ENCODE peak calls at places on chromosomes 2 and 18, in nine cellular contexts. G is left ventricle myocardium inferior, T is testis, R is HCT116, P is MM.1S, Q is kidney, I is heart right ventricle, N is right atrium auricular region, M is AG04449. U is an unnamed sample.

GRCh38 chr2:139317259-139317658 is 537.1 kb upstream of the NXPH2 start:
- DNase-seq in G (no peak), T (no peak), R (no peak), P (no peak), Q (no peak), I (no peak), N (no peak), M (no peak), U (no peak)

GRCh38 chr2:188659656-188660406 is 314.3 kb upstream of the COL3A1 start:
- DNase-seq in G (no peak), T (no peak), R (peak), P (no peak), Q (no peak), I (no peak), N (no peak), M (no peak), U (peak)

GRCh38 chr2:223508372-223508771 is 93.8 kb downstream of the SCG2 start:
- DNase-seq in G (no peak), T (no peak), R (no peak), P (no peak), Q (no peak), I (no peak), N (no peak), M (no peak), U (no peak)

GRCh38 chr2:179376881-179377280 is 112.2 kb upstream of the SESTD1 start:
- DNase-seq in G (no peak), T (no peak), R (no peak), P (no peak), Q (no peak), I (no peak), N (no peak), M (peak), U (peak)

GRCh38 chr2:120759543-120760331 is 24.1 kb downstream of the GLI2 start:
- DNase-seq in G (no peak), T (no peak), R (no peak), P (no peak), Q (peak), I (no peak), N (no peak), M (no peak), U (no peak)

GRCh38 chr2:101388232-101388631 is 929 bp upstream of the CREG2 start:
- DNase-seq in G (no peak), T (no peak), R (no peak), P (no peak), Q (no peak), I (no peak), N (no peak), M (no peak), U (peak)

GRCh38 chr2:108417254-108417653 is 31.8 kb upstream of the GCC2 start:
- DNase-seq in G (no peak), T (no peak), R (peak), P (no peak), Q (no peak), I (no peak), N (no peak), M (no peak), U (no peak)

GRCh38 chr2:131045925-131046579 is 47.2 kb downstream of the FAM168B start:
- DNase-seq in G (no peak), T (no peak), R (no peak), P (no peak), Q (peak), I (no peak), N (no peak), M (no peak), U (no peak)

GRCh38 chr2:144358979-144359541 is 160.9 kb downstream of the ZEB2 start:
- DNase-seq in G (no peak), T (peak), R (no peak), P (peak), Q (no peak), I (no peak), N (no peak), M (no peak), U (peak)

GRCh38 chr18:62555135-62555534 is 32.3 kb downstream of the ZCCHC2 start:
- DNase-seq in G (no peak), T (no peak), R (no peak), P (no peak), Q (no peak), I (no peak), N (no peak), M (no peak), U (no peak)

GRCh38 chr2:112724611-112725525 is 4.0 kb downstream of the NT5DC4 start:
- DNase-seq in G (no peak), T (no peak), R (no peak), P (no peak), Q (no peak), I (no peak), N (no peak), M (no peak), U (no peak)

GRCh38 chr2:184780944-184781343 is 182.6 kb downstream of the ZNF804A start:
- DNase-seq in G (no peak), T (no peak), R (no peak), P (no peak), Q (no peak), I (no peak), N (no peak), M (no peak), U (no peak)

GRCh38 chr2:215970425-215970824 is 42.9 kb downstream of the MREG start:
- DNase-seq in G (no peak), T (no peak), R (no peak), P (no peak), Q (no peak), I (no peak), N (no peak), M (no peak), U (no peak)

GRCh38 chr2:174486614-174487535 is at the start of gene GPR155:
- DNase-seq in G (peak), T (peak), R (peak), P (peak), Q (peak), I (peak), N (peak), M (peak), U (peak)

GRCh38 chr2:37585295-37585908 is 86.0 kb downstream of the CDC42EP3 start:
- DNase-seq in G (no peak), T (peak), R (no peak), P (peak), Q (peak), I (no peak), N (no peak), M (no peak), U (no peak)

DNA sequence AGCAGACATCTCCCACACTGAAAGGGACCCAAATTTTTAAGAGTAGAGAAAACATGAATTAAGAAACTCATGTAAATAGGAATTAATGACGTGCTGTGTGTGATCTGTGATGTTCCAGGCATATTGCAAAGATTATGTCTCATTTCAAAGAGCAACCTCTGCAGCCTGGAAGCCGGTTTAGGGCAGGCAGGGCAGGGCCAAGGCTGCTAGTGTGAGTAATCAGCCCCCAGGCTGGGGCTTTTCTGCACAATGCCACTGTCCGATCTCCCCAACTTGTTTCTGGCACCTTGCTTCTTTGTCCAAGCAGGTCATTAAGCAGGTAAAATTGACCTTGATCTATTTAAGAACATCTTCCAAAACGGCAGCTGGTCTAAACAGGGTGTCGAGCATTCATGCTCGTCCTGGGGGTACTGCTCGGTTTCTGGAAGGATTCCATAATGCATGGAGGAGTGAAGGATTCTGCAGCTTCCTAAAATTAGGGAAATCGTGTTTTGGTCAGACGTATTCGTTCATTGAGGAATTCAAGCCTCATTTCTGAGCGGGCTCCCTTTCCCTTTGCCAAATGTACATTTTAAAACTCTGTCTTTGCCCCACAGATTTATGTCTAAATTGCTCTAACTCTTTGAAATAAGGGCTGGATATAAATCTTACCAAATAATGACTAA is 144.1 kb downstream of the BCL11A start:
- DNase-seq in G (no peak), T (no peak), R (no peak), P (no peak), Q (no peak), I (no peak), N (no peak), M (no peak), U (no peak)
- H3K4me3 ChIP-seq in G (no peak), T (no peak), R (no peak), P (no peak), Q (no peak), I (no peak), N (no peak), M (no peak), U (no peak)

GRCh38 chr18:34352385-34353163 is 127.9 kb upstream of the NOL4 start:
- DNase-seq in G (no peak), T (peak), R (no peak), P (no peak), Q (no peak), I (no peak), N (no peak), M (no peak), U (no peak)
- TF ChIP-seq CTCF in G (peak), T (no peak), R (no peak), P (no peak), Q (no peak), I (peak), N (peak), M (no peak), U (peak)

GRCh38 chr2:64711260-64711659 is 57.5 kb upstream of the SERTAD2 start:
- DNase-seq in G (no peak), T (no peak), R (no peak), P (no peak), Q (no peak), I (no peak), N (no peak), M (no peak), U (no peak)
- H3K4me3 ChIP-seq in G (no peak), T (no peak), R (no peak), P (no peak), Q (no peak), I (no peak), N (no peak), M (no peak), U (no peak)

GRCh38 chr2:194819367-194819766 is 837.7 kb upstream of the SLC39A10 start:
- DNase-seq in G (no peak), T (no peak), R (no peak), P (peak), Q (no peak), I (no peak), N (no peak), M (no peak), U (no peak)
- TF ChIP-seq CTCF in G (no peak), T (no peak), R (peak), P (peak), Q (no peak), I (no peak), N (no peak), M (no peak), U (no peak)

GRCh38 chr2:66573866-66574265 is 138.9 kb downstream of the MEIS1 start:
- DNase-seq in G (no peak), T (no peak), R (no peak), P (no peak), Q (no peak), I (no peak), N (no peak), M (no peak), U (no peak)
- H3K4me3 ChIP-seq in G (peak), T (no peak), R (no peak), P (no peak), Q (peak), I (no peak), N (no peak), M (peak), U (no peak)

GRCh38 chr2:57698935-57699449 is 347.6 kb upstream of the VRK2 start:
- DNase-seq in G (no peak), T (no peak), R (no peak), P (peak), Q (no peak), I (no peak), N (no peak), M (no peak), U (no peak)

GRCh38 chr2:57696016-57696415 is 350.6 kb upstream of the VRK2 start:
- DNase-seq in G (no peak), T (no peak), R (peak), P (no peak), Q (no peak), I (no peak), N (no peak), M (no peak), U (no peak)

GRCh38 chr2:57693965-57694364 is 352.6 kb upstream of the VRK2 start:
- DNase-seq in G (no peak), T (no peak), R (no peak), P (no peak), Q (no peak), I (no peak), N (no peak), M (no peak), U (no peak)

GRCh38 chr2:57692395-57692794 is 354.2 kb upstream of the VRK2 start:
- DNase-seq in G (no peak), T (no peak), R (no peak), P (no peak), Q (no peak), I (no peak), N (no peak), M (no peak), U (no peak)

DNA sequence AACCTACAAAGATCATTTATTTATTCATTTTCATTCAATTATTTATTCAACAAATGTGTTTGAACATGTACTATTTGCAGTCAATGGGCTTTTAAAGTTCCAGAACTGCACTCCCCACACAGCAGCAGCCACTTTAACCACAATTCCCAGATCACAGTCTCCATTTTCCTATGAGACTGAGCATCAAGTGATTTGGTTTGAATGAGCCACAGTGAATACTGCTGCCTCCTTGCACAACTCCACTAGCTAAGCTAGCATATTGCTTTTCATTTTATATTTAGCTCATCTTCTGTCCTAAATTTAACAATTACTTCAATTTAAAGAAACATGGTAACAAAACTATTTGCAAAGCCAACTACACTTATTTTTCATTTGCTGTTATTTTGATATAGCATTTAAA is 353.4 kb upstream of the VRK2 start:
- DNase-seq in G (no peak), T (no peak), R (no peak), P (no peak), Q (no peak), I (no peak), N (no peak), M (no peak), U (no peak)
- TF ChIP-seq CTCF in G (no peak), T (no peak), R (no peak), P (no peak), Q (no peak), I (no peak), N (no peak), M (no peak), U (no peak)

GRCh38 chr2:3493610-3493997 is 25.7 kb downstream of the ADI1 start:
- DNase-seq in G (peak), T (peak), R (no peak), P (no peak), Q (no peak), I (no peak), N (peak), M (no peak), U (peak)
- H3K4me3 ChIP-seq in G (peak), T (no peak), R (no peak), P (no peak), Q (peak), I (peak), N (no peak), M (no peak), U (no peak)

DNA sequence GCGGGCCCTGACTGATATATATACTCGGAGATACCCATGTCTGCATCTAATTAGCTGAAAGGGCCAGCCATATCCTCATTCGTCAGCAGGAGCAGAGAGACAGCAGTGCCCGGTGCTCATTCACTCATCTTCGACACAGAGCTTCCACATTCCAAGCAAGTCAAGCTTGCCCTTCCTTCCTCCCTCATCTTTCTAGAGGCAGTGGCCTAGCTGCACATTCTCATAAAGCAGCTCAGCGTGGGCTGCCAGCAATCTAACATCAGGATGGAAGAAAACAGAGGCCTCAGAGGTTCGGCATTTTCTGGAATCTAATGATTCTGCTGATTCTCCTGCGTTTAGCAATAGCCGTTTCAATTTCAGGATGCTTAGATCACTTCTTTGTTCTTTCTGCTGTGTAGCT is 68.8 kb downstream of the CLHC1 start:
- DNase-seq in G (no peak), T (peak), R (no peak), P (no peak), Q (peak), I (no peak), N (no peak), M (peak), U (peak)
- TF ChIP-seq CTCF in G (no peak), T (no peak), R (no peak), P (no peak), Q (no peak), I (no peak), N (no peak), M (no peak), U (peak)

DNA sequence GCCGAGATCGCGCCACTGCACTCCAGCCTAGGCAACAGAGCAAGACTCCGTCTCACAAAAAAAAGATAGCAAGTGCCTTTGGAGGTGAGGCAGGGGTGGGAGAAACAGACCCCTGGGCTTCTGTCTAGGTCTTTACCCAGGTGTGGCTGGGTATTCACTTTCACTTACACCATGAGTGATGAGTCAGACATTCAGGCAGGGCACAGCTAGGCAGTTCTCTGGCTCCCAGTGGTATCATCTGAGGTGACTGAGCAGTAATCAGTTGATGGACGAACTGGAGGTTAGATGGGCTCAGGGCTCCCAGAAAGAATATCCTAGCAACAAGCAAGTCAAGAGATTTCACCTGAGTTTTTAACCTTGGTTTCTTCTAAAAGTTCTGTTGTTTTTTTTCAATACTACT is 107.0 kb upstream of the RAB6C start:
- DNase-seq in G (no peak), T (no peak), R (no peak), P (no peak), Q (no peak), I (no peak), N (no peak), M (no peak), U (no peak)
- H3K4me3 ChIP-seq in G (no peak), T (no peak), R (no peak), P (no peak), Q (no peak), I (no peak), N (no peak), M (no peak), U (no peak)